ENCODE peak calls at places on chromosomes 5 and 9, in eight cellular contexts. Y is cardiac fibroblast; V is B cell; G is hepatocyte; X is CD4-positive, alpha-beta T cell; N is pancreas; K is fibroblast of the aortic adventitia; W is ascending aorta. B is an unnamed sample.

GRCh38 chr5:139256820-139257219 is 36.7 kb upstream of the MATR3 start:
- DNase-seq in G (no peak), Y (no peak), W (no peak), K (no peak), X (no peak), V (no peak), N (no peak), B (no peak)

GRCh38 chr9:71663931-71664459 is 104.3 kb downstream of the CEMIP2 start:
- DNase-seq in V (no peak), K (no peak), X (no peak), G (no peak), N (no peak), W (no peak), Y (peak), B (no peak)

GRCh38 chr5:5560016-5560415 is 137.5 kb downstream of the ICE1 start:
- DNase-seq in V (no peak), K (no peak), G (no peak), W (no peak), Y (no peak), N (no peak), X (no peak), B (no peak)

GRCh38 chr9:77092536-77092935 is 73.1 kb downstream of the FOXB2 start:
- DNase-seq in K (peak), N (no peak), G (no peak), W (no peak), X (no peak), V (no peak), Y (peak), B (no peak)

GRCh38 chr5:178602752-178603151 is 12.6 kb upstream of the COL23A1 start:
- DNase-seq in N (no peak), V (no peak), G (no peak), Y (peak), X (no peak), K (peak), W (no peak), B (no peak)

GRCh38 chr5:125703616-125704015 is 719.6 kb upstream of the GRAMD2B start:
- DNase-seq in K (no peak), Y (no peak), V (no peak), X (no peak), W (no peak), G (no peak), N (no peak), B (no peak)

GRCh38 chr9:133848471-133848870 is 110.3 kb upstream of the SARDH start:
- DNase-seq in W (no peak), G (no peak), V (no peak), K (no peak), N (no peak), Y (no peak), X (no peak), B (no peak)

GRCh38 chr5:111070272-111071134 is 1.0 kb upstream of the TSLP start:
- DNase-seq in Y (no peak), N (peak), W (no peak), K (peak), G (peak), V (no peak), X (no peak), B (no peak)

GRCh38 chr9:121285835-121286687 is 18.1 kb downstream of the GSN start:
- DNase-seq in N (no peak), G (peak), Y (peak), V (no peak), X (no peak), K (peak), W (peak), B (no peak)

GRCh38 chr5:40551706-40552557 is 127.8 kb upstream of the PTGER4 start:
- DNase-seq in Y (peak), N (no peak), W (no peak), G (peak), K (peak), X (no peak), V (no peak), B (no peak)

GRCh38 chr9:72351538-72352453 is 13.2 kb downstream of the ZFAND5 start:
- DNase-seq in X (no peak), K (peak), G (no peak), W (no peak), N (no peak), V (no peak), Y (no peak), B (no peak)

GRCh38 chr9:546797-547223 is 294.7 kb upstream of the DMRT1 start:
- DNase-seq in V (no peak), K (peak), X (no peak), W (no peak), G (peak), N (no peak), Y (peak), B (no peak)

GRCh38 chr9:34125681-34126206 is 754 bp downstream of the DCAF12 start:
- DNase-seq in X (no peak), G (peak), N (no peak), W (no peak), V (no peak), K (peak), Y (peak), B (no peak)

GRCh38 chr5:54309751-54310432 is 481 bp downstream of the ARL15 start:
- DNase-seq in V (peak), G (peak), W (peak), K (peak), N (peak), X (no peak), Y (peak), B (no peak)

GRCh38 chr5:136162001-136162400 is 29.4 kb downstream of the SMAD5 start:
- DNase-seq in V (no peak), X (no peak), G (no peak), N (no peak), W (no peak), Y (no peak), K (no peak), B (no peak)

GRCh38 chr5:1746371-1747078 is 53.1 kb downstream of the MRPL36 start:
- DNase-seq in V (no peak), X (no peak), G (no peak), K (no peak), Y (no peak), W (peak), N (peak), B (no peak)

GRCh38 chr5:68405784-68406183 is 190.2 kb downstream of the PIK3R1 start:
- DNase-seq in V (no peak), N (no peak), K (no peak), W (no peak), G (no peak), X (no peak), Y (no peak), B (no peak)

GRCh38 chr9:27784999-27785713 is 211.9 kb upstream of the C9orf72 start:
- DNase-seq in V (no peak), K (no peak), X (no peak), W (no peak), Y (no peak), G (no peak), N (no peak), B (no peak)

GRCh38 chr9:22114956-22115355 is 105.9 kb upstream of the CDKN2B start:
- DNase-seq in X (no peak), V (no peak), K (no peak), Y (no peak), G (no peak), N (no peak), W (no peak), B (no peak)

GRCh38 chr5:178350361-178351220 is 118.0 kb upstream of the PHYKPL start:
- DNase-seq in W (no peak), G (no peak), V (no peak), X (no peak), Y (no peak), N (peak), K (no peak), B (no peak)

GRCh38 chr5:78537821-78538220 is 110.8 kb downstream of the LHFPL2 start:
- DNase-seq in G (peak), V (peak), X (no peak), Y (peak), N (no peak), W (peak), K (peak), B (no peak)

GRCh38 chr9:114057161-114057560 is 20.9 kb downstream of the AMBP start:
- DNase-seq in Y (no peak), V (no peak), G (no peak), W (peak), K (no peak), X (no peak), N (peak), B (no peak)

GRCh38 chr5:53430618-53431252 is 49.7 kb upstream of the FST start:
- DNase-seq in W (no peak), G (peak), N (no peak), X (no peak), V (no peak), K (peak), Y (peak), B (no peak)

GRCh38 chr9:19286634-19287188 is 56.2 kb downstream of the DENND4C start:
- DNase-seq in V (no peak), G (no peak), Y (peak), N (no peak), K (peak), W (no peak), X (no peak), B (no peak)

GRCh38 chr5:135328128-135328687 is 70.8 kb downstream of the MACROH2A1 start:
- DNase-seq in K (no peak), X (no peak), W (no peak), G (no peak), V (no peak), Y (no peak), N (no peak), B (no peak)

GRCh38 chr5:103207001-103207400 is 51.6 kb upstream of the MACIR start:
- DNase-seq in G (no peak), W (no peak), X (no peak), Y (no peak), K (no peak), V (no peak), N (no peak), B (no peak)

GRCh38 chr5:135242496-135243193 is 156.4 kb downstream of the MACROH2A1 start:
- DNase-seq in V (no peak), N (no peak), W (peak), X (no peak), G (no peak), Y (peak), K (peak), B (peak)

GRCh38 chr5:1791176-1791575 is 8.5 kb downstream of the MRPL36 start:
- DNase-seq in W (no peak), X (no peak), V (no peak), G (no peak), Y (no peak), K (no peak), N (no peak), B (no peak)

GRCh38 chr9:123727332-123727731 is 202.6 kb downstream of the DENND1A start:
- DNase-seq in W (no peak), V (no peak), N (no peak), X (no peak), G (no peak), K (peak), Y (no peak), B (no peak)

GRCh38 chr9:123723135-123723875 is 206.6 kb downstream of the DENND1A start:
- DNase-seq in W (no peak), N (no peak), X (no peak), Y (no peak), K (no peak), V (no peak), G (no peak), B (no peak)

GRCh38 chr9:123725389-123725788 is 204.5 kb downstream of the DENND1A start:
- DNase-seq in G (peak), K (peak), W (no peak), N (no peak), V (no peak), X (no peak), Y (peak), B (no peak)

GRCh38 chr9:123722378-123722777 is 207.5 kb downstream of the DENND1A start:
- DNase-seq in V (no peak), K (no peak), W (no peak), G (no peak), X (no peak), Y (no peak), N (no peak), B (no peak)

GRCh38 chr9:123724211-123724831 is 205.6 kb downstream of the DENND1A start:
- DNase-seq in K (peak), Y (peak), N (no peak), V (no peak), X (no peak), W (no peak), G (peak), B (no peak)
- TF ChIP-seq CTCF in K (peak), Y (peak), N (no peak), V (no peak), X (no peak), W (no peak), G (peak), B (no peak)

DNA sequence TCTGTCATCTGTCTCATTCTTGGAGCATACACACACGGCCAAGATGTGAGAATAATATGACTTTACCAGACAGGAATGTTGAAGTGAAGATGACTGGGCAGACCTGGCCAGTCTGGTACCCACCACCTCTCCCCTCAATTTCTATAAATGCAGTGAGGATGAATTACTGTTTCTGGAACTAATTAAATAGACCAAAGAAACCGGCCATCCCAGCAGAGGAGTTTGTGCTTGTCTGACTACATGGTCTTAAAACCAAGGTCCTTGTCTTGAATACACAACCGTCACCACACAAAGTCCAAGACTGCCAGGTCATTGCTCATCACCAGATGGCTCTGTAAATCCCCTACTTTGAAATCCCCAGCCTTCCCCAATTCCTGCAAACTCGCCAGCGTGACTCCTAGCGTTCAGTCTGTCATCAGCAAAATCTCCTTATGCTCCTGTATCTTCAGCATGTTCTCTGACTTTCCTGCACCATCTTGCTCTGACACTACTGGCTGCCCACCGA is 147.2 kb downstream of the PDE4D start:
- DNase-seq in X (no peak), W (no peak), Y (peak), G (peak), K (no peak), N (no peak), V (no peak), B (no peak)
- TF ChIP-seq CTCF in X (no peak), W (no peak), Y (no peak), G (no peak), K (no peak), N (no peak), V (no peak), B (no peak)

DNA sequence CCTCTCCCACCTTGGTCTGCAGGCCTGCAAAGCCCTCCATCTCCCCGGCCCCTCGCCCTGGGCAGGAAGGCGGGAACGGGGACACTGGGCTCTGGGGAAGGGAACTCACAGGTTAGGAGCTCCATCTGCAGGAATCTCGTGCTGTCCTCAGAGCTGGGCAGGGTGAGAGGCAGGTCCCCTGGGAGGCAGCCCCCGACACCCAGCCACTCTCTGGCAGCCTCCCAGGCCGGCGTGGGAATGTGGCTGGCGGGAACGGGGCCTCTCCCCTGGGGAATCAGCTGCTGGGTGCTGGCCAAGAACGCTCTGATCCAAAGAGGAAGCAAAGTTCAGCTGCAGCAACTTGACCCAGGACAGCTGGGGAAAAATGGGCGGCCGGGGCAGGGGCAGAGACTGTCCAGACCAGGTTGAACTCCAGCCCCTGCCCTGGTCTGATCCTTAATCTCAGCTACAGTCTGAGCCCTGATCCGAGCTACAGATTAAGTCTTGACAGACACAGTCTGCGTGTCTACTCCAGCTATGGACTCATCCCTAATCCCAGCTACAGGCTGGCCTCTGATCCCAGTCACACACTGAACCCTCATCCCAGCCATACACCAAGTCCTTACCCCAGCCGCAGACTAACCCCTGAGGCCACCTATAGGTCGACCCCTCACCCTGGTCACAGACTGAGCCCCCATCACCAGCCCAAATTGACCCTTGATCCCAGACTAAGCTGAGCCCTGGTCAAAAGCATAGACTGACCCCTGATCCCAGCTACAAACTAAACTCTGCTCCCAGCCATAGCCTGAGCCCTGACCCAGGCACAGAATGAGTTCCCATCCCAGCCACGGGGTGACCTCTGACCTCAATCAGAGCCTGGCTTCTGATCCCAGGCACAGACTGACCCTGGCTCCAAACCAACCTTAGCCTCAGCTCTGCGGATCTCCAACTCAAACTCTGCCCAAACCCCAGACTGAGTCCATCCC is 37.3 kb upstream of the EGFL7 start:
- DNase-seq in Y (peak), K (peak), V (no peak), X (no peak), N (peak), G (peak), W (peak), B (peak)
- TF ChIP-seq CTCF in Y (peak), K (peak), V (no peak), X (no peak), N (no peak), G (peak), W (peak), B (peak)

GRCh38 chr5:149235841-149236240 is 35.8 kb upstream of the AFAP1L1 start:
- DNase-seq in G (no peak), N (no peak), X (no peak), W (no peak), K (no peak), Y (no peak), V (no peak), B (no peak)

GRCh38 chr5:149237662-149238061 is 34.0 kb upstream of the AFAP1L1 start:
- DNase-seq in V (no peak), Y (no peak), K (no peak), W (no peak), N (no peak), G (no peak), X (no peak), B (no peak)

GRCh38 chr5:149239917-149240316 is 31.7 kb upstream of the AFAP1L1 start:
- DNase-seq in K (no peak), N (no peak), G (no peak), W (no peak), Y (no peak), V (no peak), X (no peak), B (no peak)

GRCh38 chr5:149240354-149240998 is 31.2 kb upstream of the AFAP1L1 start:
- DNase-seq in K (no peak), Y (no peak), V (peak), X (peak), G (no peak), N (no peak), W (peak), B (no peak)

DNA sequence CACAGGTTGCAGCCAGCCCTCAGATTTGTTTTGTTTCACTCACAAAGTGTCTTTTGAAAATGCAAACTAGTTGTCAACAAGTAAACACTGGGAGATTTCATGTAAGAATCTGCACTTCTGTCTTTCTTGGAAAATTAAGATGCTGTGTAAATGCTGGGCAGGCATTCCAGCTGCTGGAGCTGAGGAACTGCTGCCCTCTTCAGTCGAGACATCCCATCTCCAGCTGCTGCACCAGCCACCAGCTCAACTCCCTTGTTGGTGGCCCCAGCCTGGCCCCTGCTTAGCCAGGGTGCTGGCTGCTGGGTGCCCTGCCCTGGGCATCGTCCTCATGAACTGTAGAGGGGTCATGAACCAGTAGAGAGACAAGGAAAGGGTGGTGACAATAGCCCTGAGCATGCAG is 33.1 kb upstream of the AFAP1L1 start:
- DNase-seq in W (no peak), Y (peak), G (no peak), X (no peak), N (no peak), V (no peak), K (peak), B (no peak)
- TF ChIP-seq CTCF in W (no peak), Y (no peak), G (peak), X (no peak), N (no peak), V (no peak), K (peak), B (no peak)

GRCh38 chr9:132410642-132411041 is 631 bp downstream of the CFAP77 start:
- DNase-seq in K (no peak), W (no peak), Y (no peak), G (no peak), N (no peak), V (no peak), X (peak), B (no peak)

GRCh38 chr9:132409828-132410528 is at the start of gene CFAP77:
- DNase-seq in W (no peak), G (peak), V (peak), N (peak), Y (peak), K (peak), X (peak), B (no peak)

GRCh38 chr9:132415181-132415580 is 5.2 kb downstream of the CFAP77 start:
- DNase-seq in Y (no peak), V (no peak), K (no peak), W (no peak), X (no peak), N (no peak), G (no peak), B (no peak)

GRCh38 chr9:132411091-132411508 is 1.1 kb downstream of the CFAP77 start:
- DNase-seq in W (peak), K (peak), N (peak), X (peak), G (peak), V (peak), Y (peak), B (no peak)

DNA sequence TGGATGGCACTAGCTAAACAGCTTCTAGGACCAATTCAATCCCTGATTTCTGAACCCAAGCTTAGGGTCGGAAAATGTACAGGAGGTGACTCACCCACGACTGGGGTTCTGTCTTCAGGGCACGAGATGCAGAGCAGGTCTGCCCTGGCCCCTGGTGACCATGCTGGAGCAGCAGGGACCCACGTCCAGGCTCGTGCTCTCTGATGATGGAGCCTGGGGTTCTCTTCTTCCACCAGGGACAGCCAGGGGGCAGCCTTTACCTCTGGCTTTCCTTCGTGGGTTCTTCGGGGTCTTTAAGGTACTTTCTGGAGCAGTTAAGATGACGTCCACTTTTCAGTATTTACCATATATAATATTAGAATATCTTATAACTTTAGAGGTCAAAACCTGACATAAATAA is 2.1 kb downstream of the CFAP77 start:
- DNase-seq in V (peak), G (peak), Y (peak), N (no peak), K (no peak), W (no peak), X (no peak), B (no peak)
- TF ChIP-seq CTCF in V (peak), G (peak), Y (peak), N (no peak), K (peak), W (peak), X (peak), B (peak)